ENCODE peak calls at places on chromosomes 4 and X, in seven cellular contexts. D, J, N, U, Q, X and R are unnamed samples.

GRCh38 chr4:163332526-163333405 is at the start of gene NPY1R:
- DNase-seq in X (peak), Q (peak), N (peak), U (peak), J (peak), D (peak), R (peak)

GRCh38 chrX:10034740-10035260 is 67.6 kb downstream of the CLDN34 start:
- DNase-seq in Q (no peak), X (no peak), D (no peak), N (no peak), U (no peak), J (no peak), R (no peak)

GRCh38 chr4:24091632-24092240 is 201.9 kb upstream of the PPARGC1A start:
- DNase-seq in J (no peak), U (peak), Q (no peak), N (no peak), D (no peak), X (peak), R (no peak)

GRCh38 chr4:75696036-75696435 is 22.8 kb upstream of the G3BP2 start:
- DNase-seq in U (no peak), N (peak), J (no peak), D (no peak), Q (no peak), X (no peak), R (peak)

GRCh38 chr4:126799971-126800722 is 832.6 kb upstream of the INTU start:
- DNase-seq in J (no peak), X (peak), N (no peak), D (no peak), Q (no peak), U (peak), R (no peak)

GRCh38 chr4:140049024-140049923 is 104.7 kb downstream of the MAML3 start:
- DNase-seq in J (no peak), N (peak), U (peak), X (peak), D (peak), Q (no peak), R (peak)

GRCh38 chrX:15350329-15350996 is 15.1 kb upstream of the PIGA start:
- DNase-seq in Q (no peak), U (no peak), N (no peak), X (no peak), J (no peak), D (no peak), R (peak)

GRCh38 chrX:41921492-41922124 is 1.7 kb downstream of the CASK start:
- DNase-seq in J (no peak), D (no peak), U (peak), Q (peak), N (peak), X (no peak), R (peak)

GRCh38 chr4:141350122-141350904 is 129.6 kb downstream of the ZNF330 start:
- DNase-seq in X (peak), N (no peak), D (no peak), Q (no peak), U (peak), J (no peak), R (no peak)

GRCh38 chr4:99395595-99396364 is 39.4 kb downstream of the ADH7 start:
- DNase-seq in J (no peak), X (peak), N (no peak), D (no peak), Q (no peak), U (peak), R (no peak)

GRCh38 chr4:126748736-126749135 is 884.0 kb upstream of the INTU start:
- DNase-seq in J (no peak), X (no peak), U (peak), Q (no peak), N (no peak), D (no peak), R (no peak)

GRCh38 chr4:147096667-147097604 is 151.3 kb upstream of the TTC29 start:
- DNase-seq in Q (peak), U (peak), X (peak), D (peak), J (no peak), N (peak), R (peak)

GRCh38 chr4:139176299-139177048 is 544 bp downstream of the ELF2 start:
- DNase-seq in D (peak), Q (peak), J (peak), X (peak), N (peak), U (peak), R (peak)

GRCh38 chr4:2579910-2580309 is 43.5 kb downstream of the FAM193A start:
- DNase-seq in X (no peak), D (no peak), J (no peak), U (no peak), N (no peak), Q (no peak), R (no peak)

GRCh38 chr4:38160487-38161207 is 200.4 kb downstream of the PTTG2 start:
- DNase-seq in X (peak), U (peak), J (peak), Q (no peak), N (peak), D (no peak), R (peak)

GRCh38 chrX:153726286-153727107 is 1.8 kb downstream of the ABCD1 start:
- DNase-seq in U (peak), D (peak), J (peak), N (peak), Q (peak), X (peak), R (peak)

GRCh38 chrX:73922856-73923429 is 359.9 kb downstream of the CHIC1 start:
- DNase-seq in X (peak), N (no peak), J (no peak), U (peak), D (no peak), Q (no peak), R (no peak)

GRCh38 chrX:15849555-15849954 is 5.1 kb downstream of the AP1S2 start:
- DNase-seq in X (no peak), U (peak), N (no peak), J (no peak), D (peak), Q (no peak), R (no peak)

GRCh38 chr4:69025999-69026387 is 70.3 kb upstream of the UGT2B7 start:
- DNase-seq in N (no peak), U (no peak), J (no peak), X (no peak), D (no peak), Q (no peak), R (no peak)

GRCh38 chrX:6227445-6227820 is 1.2 kb downstream of the NLGN4X start:
- DNase-seq in X (no peak), J (no peak), U (no peak), Q (no peak), D (peak), N (no peak), R (no peak)

GRCh38 chr4:123869517-123870282 is 473.1 kb downstream of the SPRY1 start:
- DNase-seq in X (no peak), J (no peak), D (no peak), N (no peak), U (no peak), Q (no peak), R (no peak)

GRCh38 chr4:3851881-3852280 is 85.7 kb downstream of the ADRA2C start:
- DNase-seq in N (no peak), J (no peak), D (no peak), Q (no peak), X (no peak), U (no peak), R (no peak)

GRCh38 chr4:175253184-175253902 is 335.2 kb downstream of the ADAM29 start:
- DNase-seq in J (no peak), Q (peak), N (no peak), U (no peak), D (no peak), X (no peak), R (peak)
- TF ChIP-seq CTCF in J (no peak), Q (peak), N (no peak), U (no peak), D (no peak), X (peak), R (peak)

GRCh38 chr4:101421393-101421792 is 74.1 kb upstream of the PPP3CA start:
- DNase-seq in N (no peak), U (no peak), J (no peak), D (no peak), Q (no peak), X (no peak), R (no peak)

GRCh38 chr4:101418466-101418865 is 71.1 kb upstream of the PPP3CA start:
- DNase-seq in D (no peak), U (no peak), Q (peak), N (no peak), J (no peak), X (no peak), R (no peak)

GRCh38 chr4:101419324-101420135 is 72.2 kb upstream of the PPP3CA start:
- DNase-seq in J (no peak), X (no peak), N (peak), Q (peak), D (no peak), U (peak), R (peak)

GRCh38 chr4:101418055-101418454 is 70.7 kb upstream of the PPP3CA start:
- DNase-seq in D (no peak), J (no peak), N (peak), Q (peak), U (no peak), X (no peak), R (peak)

DNA sequence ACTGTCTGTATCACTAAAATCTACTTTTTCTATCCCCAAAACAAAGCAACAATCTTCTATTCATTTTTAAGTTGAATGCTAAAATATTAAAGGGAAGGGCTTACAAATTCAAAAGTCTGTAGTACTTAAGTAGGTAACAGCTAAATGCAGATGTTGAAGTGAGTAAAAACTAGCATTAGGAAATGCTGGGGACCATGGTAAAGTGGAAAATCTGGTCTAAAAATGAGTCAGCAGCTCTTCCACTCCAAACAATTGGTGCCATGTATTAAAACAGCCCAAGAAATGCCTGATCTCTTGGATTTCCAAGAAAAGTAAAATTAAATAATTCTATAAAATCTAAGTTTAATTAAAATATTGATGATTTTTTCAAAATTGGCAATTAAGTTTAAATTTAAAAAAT is 73.3 kb upstream of the PPP3CA start:
- DNase-seq in X (no peak), J (no peak), D (no peak), N (no peak), Q (no peak), U (peak), R (no peak)
- TF ChIP-seq CTCF in X (no peak), J (no peak), D (no peak), N (no peak), Q (no peak), U (no peak), R (no peak)

DNA sequence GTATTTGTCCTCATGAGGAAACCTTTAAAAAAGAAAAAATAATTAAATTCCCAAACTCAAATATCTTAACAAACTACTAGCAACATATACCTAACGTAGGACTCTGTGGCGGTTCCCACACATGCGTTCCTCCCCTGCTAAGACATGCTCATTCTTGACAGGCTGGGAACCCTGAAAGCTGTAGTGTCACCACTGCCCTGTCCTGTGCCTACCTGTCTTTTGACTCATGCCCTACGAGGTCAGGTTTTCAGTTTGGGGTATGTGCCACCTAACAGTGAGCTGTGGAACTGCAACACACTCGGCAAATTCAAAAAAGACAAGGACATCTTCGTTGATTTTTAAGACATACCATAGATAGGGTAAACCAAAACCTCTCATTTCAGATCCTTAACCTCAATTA is 17.8 kb downstream of the IDS start:
- DNase-seq in U (no peak), J (no peak), N (no peak), D (no peak), X (no peak), Q (no peak), R (no peak)
- TF ChIP-seq CTCF in U (no peak), J (no peak), N (no peak), D (peak), X (peak), Q (peak), R (no peak)

DNA sequence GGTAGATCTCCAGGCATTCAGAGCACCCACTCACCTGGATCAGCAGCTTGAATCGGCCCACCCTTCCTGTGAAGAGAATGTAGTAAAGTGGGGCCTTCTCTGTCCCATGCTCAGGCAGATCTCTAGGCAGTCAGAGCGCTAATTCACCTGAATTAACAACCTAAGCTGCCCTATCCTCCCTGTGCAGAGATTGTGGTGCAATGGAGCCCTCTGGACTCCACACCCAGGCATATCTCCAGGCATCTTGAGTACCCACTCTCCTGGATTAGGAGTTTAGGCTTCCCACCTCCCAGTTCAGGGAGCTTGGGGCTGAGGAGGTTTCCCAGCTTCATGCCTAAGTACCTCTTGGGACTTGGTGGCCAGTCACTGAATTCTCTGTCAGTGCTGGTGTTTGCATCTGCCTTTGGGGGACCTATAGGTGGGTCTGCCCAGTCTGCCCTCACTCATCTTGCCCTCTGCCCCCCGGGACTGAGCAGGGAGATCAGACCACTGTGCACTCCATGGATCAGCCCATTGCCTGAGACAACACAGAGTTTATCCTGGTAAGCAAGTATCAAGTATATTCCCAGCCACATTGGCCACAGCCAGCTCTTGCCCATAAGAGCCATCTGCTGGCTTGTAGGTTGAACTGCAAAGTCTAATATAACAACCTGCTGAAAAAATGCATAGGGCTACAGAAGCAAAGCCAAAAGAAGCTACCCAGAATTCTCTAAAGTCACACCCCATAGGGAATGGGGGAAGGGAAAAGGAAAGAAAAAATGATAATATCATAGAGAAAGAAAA is 372.9 kb downstream of the KLHL13 start:
- DNase-seq in X (no peak), J (no peak), U (no peak), D (peak), N (no peak), Q (peak), R (no peak)
- TF ChIP-seq CTCF in X (peak), J (no peak), U (no peak), D (peak), N (no peak), Q (peak), R (peak)

GRCh38 chrX:18101087-18101486 is 119.6 kb downstream of the BEND2 start:
- DNase-seq in X (no peak), Q (no peak), N (no peak), U (no peak), D (no peak), J (no peak), R (no peak)
- TF ChIP-seq CTCF in X (no peak), Q (no peak), N (no peak), U (no peak), D (no peak), J (no peak), R (no peak)

GRCh38 chr4:181528570-181529184 is 714.5 kb upstream of the TENM3 start:
- DNase-seq in J (no peak), U (peak), X (peak), D (peak), Q (peak), N (peak), R (peak)
- TF ChIP-seq CTCF in J (no peak), U (peak), X (peak), D (peak), Q (peak), N (peak), R (peak)

DNA sequence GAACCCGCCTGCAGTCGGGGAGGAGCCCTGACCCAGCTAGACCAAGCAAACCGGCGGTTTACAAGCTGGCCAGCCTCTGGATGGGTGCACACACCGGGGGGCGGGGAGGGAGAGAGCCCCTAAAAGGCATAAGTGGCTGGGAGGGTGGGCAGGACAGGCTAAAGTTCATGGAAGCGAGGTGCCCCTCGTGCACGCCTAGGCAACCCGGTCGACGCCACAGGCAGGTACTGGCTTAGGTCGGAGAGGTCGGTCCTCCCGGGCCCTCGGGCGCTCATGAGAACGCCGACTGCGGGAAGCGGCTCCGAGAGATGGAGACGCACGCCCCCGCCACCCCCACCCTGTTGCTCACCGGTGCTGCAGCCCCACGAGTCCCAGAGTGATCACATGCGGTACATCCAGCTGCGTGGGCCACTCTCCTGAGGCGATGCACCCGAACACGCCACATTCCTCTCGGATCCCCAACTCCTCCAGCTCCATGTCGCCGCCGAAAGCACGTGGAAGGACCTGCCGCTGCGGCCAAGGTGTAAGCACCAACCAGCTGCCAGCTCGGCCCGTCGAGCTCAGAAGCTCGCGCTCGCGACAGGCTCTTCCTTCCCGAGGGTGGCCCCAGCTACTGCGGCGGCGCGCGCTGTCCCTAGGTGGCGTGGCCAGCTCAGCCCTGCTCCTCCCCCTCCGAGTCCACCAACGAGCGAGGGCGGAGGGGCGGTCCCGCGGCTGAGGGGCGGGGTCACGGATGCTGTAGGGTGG is at the start of gene PPAT:
- DNase-seq in X (peak), D (peak), N (peak), Q (peak), J (peak), U (peak), R (peak)
- TF ChIP-seq CTCF in X (peak), D (no peak), N (no peak), Q (no peak), J (no peak), U (peak), R (peak)

DNA sequence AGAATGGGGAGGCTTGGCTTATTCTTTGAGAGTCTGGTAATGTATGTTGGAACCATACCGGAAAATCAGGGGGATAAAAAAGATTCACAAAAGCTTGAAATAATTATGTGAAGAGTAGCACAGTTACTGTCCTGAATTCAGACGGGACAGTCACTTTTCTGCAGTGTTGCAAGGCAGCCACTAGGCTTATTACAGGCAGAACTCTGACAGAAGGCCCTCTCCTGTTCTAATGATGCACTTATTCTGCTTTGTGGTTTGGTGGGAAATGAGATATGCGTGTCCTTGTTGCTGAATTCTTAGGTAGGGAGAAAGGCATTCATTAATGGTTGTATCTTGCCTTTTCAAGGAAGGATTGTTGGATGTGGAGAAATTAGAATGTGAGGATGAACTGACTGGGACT is 37.2 kb downstream of the GUCY1B1 start:
- DNase-seq in X (peak), U (peak), D (no peak), J (no peak), N (no peak), Q (peak), R (no peak)
- TF ChIP-seq CTCF in X (peak), U (peak), D (peak), J (no peak), N (no peak), Q (peak), R (no peak)